ENCODE peak calls at places on chromosomes 6 and 20, in nine cellular contexts. R is cardiac muscle cell, M is brain microvascular endothelial cell, F is tibial artery, K is breast epithelium, E is fibroblast of lung, X is RWPE1, A is ovary, S is PC-3. W is an unnamed sample.

GRCh38 chr20:14470977-14471642 is 133.7 kb upstream of the FLRT3 start:
- DNase-seq in S (no peak), F (no peak), E (no peak), X (no peak), M (no peak), A (no peak), K (no peak), R (no peak), W (no peak)

GRCh38 chr20:49685809-49686208 is 27.9 kb downstream of the B4GALT5 start:
- DNase-seq in S (peak), F (no peak), E (peak), K (no peak), X (no peak), A (no peak), M (no peak), R (no peak), W (no peak)

GRCh38 chr6:122779672-122780066 is at the start of gene FABP7:
- DNase-seq in E (no peak), S (no peak), M (no peak), R (peak), K (no peak), X (no peak), A (no peak), F (no peak), W (no peak)

GRCh38 chr20:22101606-22102005 is 396.1 kb downstream of the PAX1 start:
- DNase-seq in R (no peak), E (no peak), A (no peak), M (no peak), S (no peak), K (no peak), F (no peak), X (no peak), W (no peak)

GRCh38 chr20:20005381-20005780 is 11.8 kb upstream of the NAA20 start:
- DNase-seq in K (no peak), X (no peak), M (no peak), A (no peak), F (no peak), E (no peak), S (no peak), R (no peak), W (no peak)

GRCh38 chr6:23784313-23784919 is 341.6 kb upstream of the NRSN1 start:
- DNase-seq in X (no peak), M (no peak), R (no peak), K (no peak), S (no peak), A (no peak), F (no peak), E (no peak), W (no peak)

GRCh38 chr6:119985952-119986736 is 636.6 kb upstream of the MAN1A1 start:
- DNase-seq in M (no peak), R (no peak), K (no peak), A (no peak), E (no peak), X (peak), S (peak), F (peak), W (no peak)

GRCh38 chr20:4925842-4926530 is 75.3 kb downstream of the SLC23A2 start:
- DNase-seq in F (peak), R (no peak), K (peak), E (peak), M (peak), A (peak), X (peak), S (peak), W (peak)

GRCh38 chr6:24876496-24877465 is 59.0 kb downstream of the RIPOR2 start:
- DNase-seq in M (no peak), S (no peak), A (no peak), X (no peak), K (no peak), F (no peak), R (no peak), E (no peak), W (no peak)

GRCh38 chr6:142297996-142298753 is 3.6 kb upstream of the ADGRG6 start:
- DNase-seq in S (peak), X (no peak), M (peak), A (no peak), F (no peak), K (no peak), E (peak), R (no peak), W (no peak)

GRCh38 chr6:21749754-21750153 is 156.2 kb downstream of the SOX4 start:
- DNase-seq in E (no peak), A (no peak), M (no peak), F (no peak), R (peak), S (no peak), X (no peak), K (no peak), W (no peak)

GRCh38 chr6:6825986-6826901 is 237.7 kb downstream of the LY86 start:
- DNase-seq in R (no peak), F (peak), K (peak), X (no peak), S (peak), M (no peak), A (no peak), E (no peak), W (no peak)

GRCh38 chr20:33556237-33556636 is 66.3 kb downstream of the CBFA2T2 start:
- DNase-seq in E (no peak), R (no peak), F (no peak), X (no peak), S (no peak), A (no peak), M (no peak), K (no peak), W (no peak)

GRCh38 chr6:167163476-167164011 is 5.8 kb upstream of the GPR31 start:
- DNase-seq in E (no peak), K (no peak), X (no peak), F (no peak), M (no peak), S (no peak), R (no peak), A (no peak), W (no peak)

GRCh38 chr6:169378620-169379381 is 125.2 kb upstream of the THBS2 start:
- DNase-seq in R (no peak), F (no peak), E (no peak), S (no peak), M (no peak), X (no peak), K (no peak), A (no peak), W (no peak)

GRCh38 chr6:28563420-28564095 is 37.9 kb downstream of the GPX5 start:
- DNase-seq in X (no peak), K (no peak), S (no peak), F (no peak), E (no peak), R (no peak), M (no peak), A (no peak), W (no peak)

GRCh38 chr6:148827421-148827820 is 80.6 kb downstream of the UST start:
- DNase-seq in A (no peak), F (no peak), S (no peak), X (no peak), E (no peak), K (no peak), M (peak), R (no peak), W (no peak)

GRCh38 chr6:90284236-90284744 is 12.4 kb downstream of the BACH2 start:
- DNase-seq in E (peak), M (peak), R (no peak), S (peak), F (peak), K (no peak), X (peak), A (no peak), W (no peak)

GRCh38 chr20:49993301-49993751 is 10.5 kb downstream of the SNAI1 start:
- DNase-seq in M (no peak), R (no peak), F (peak), S (no peak), K (no peak), E (peak), X (no peak), A (no peak), W (no peak)

GRCh38 chr6:46468611-46469010 is 22.6 kb downstream of the RCAN2 start:
- DNase-seq in E (no peak), A (no peak), M (no peak), R (no peak), S (no peak), K (no peak), F (no peak), X (no peak), W (no peak)

GRCh38 chr6:167827062-167827587 is 414 bp downstream of the AFDN start:
- DNase-seq in F (no peak), E (no peak), M (no peak), S (peak), K (no peak), X (peak), A (peak), R (peak), W (no peak)

GRCh38 chr6:44737349-44737748 is 349.8 kb downstream of the CDC5L start:
- DNase-seq in M (no peak), E (no peak), R (no peak), K (no peak), A (no peak), S (no peak), F (no peak), X (no peak), W (no peak)

GRCh38 chr6:17785094-17785787 is 78.5 kb upstream of the NUP153 start:
- DNase-seq in R (no peak), E (no peak), K (no peak), S (no peak), X (no peak), M (no peak), A (no peak), F (no peak), W (no peak)

GRCh38 chr6:45081634-45082033 is 246.5 kb upstream of the RUNX2 start:
- DNase-seq in F (no peak), A (no peak), M (no peak), R (no peak), S (no peak), E (no peak), X (no peak), K (no peak), W (no peak)

GRCh38 chr20:14235355-14235754 is 102.1 kb downstream of the FLRT3 start:
- DNase-seq in R (no peak), S (peak), X (peak), F (no peak), K (no peak), M (peak), A (no peak), E (peak), W (no peak)

GRCh38 chr6:99592900-99593299 is 13.7 kb upstream of the PRDM13 start:
- DNase-seq in M (no peak), R (no peak), S (no peak), K (no peak), A (no peak), E (no peak), X (no peak), F (no peak), W (no peak)

GRCh38 chr20:49424536-49424935 is 57.9 kb downstream of the KCNB1 start:
- DNase-seq in K (no peak), F (no peak), R (no peak), M (no peak), X (no peak), S (no peak), A (no peak), E (no peak), W (no peak)

GRCh38 chr6:147154454-147154853 is 49.8 kb upstream of the STXBP5 start:
- DNase-seq in S (peak), E (peak), M (peak), X (peak), R (no peak), K (no peak), F (no peak), A (no peak), W (no peak)

GRCh38 chr6:134171517-134171916 is 119.1 kb upstream of the SLC2A12 start:
- DNase-seq in K (no peak), A (no peak), S (no peak), R (no peak), E (peak), F (no peak), X (no peak), M (no peak), W (no peak)

GRCh38 chr6:30542915-30543314 is 13.4 kb downstream of the GNL1 start:
- DNase-seq in M (peak), S (no peak), K (no peak), A (no peak), X (no peak), E (peak), R (no peak), F (no peak), W (no peak)

GRCh38 chr20:54166987-54167662 is 6.7 kb downstream of the CYP24A1 start:
- DNase-seq in X (no peak), S (no peak), R (no peak), F (no peak), E (no peak), K (no peak), A (no peak), M (no peak), W (no peak)

GRCh38 chr6:148700713-148701392 is 46.0 kb upstream of the UST start:
- DNase-seq in F (no peak), R (no peak), E (peak), K (no peak), A (peak), M (peak), S (peak), X (peak), W (peak)

GRCh38 chr6:113683968-113684367 is 173.2 kb upstream of the MARCKS start:
- DNase-seq in K (no peak), S (no peak), A (no peak), R (no peak), M (no peak), F (no peak), X (no peak), E (no peak), W (no peak)

GRCh38 chr6:21842875-21843274 is 249.3 kb downstream of the SOX4 start:
- DNase-seq in S (no peak), E (no peak), F (no peak), A (no peak), X (no peak), K (no peak), R (no peak), M (no peak), W (no peak)

GRCh38 chr6:103826209-103826608 is 1033.5 kb downstream of the HACE1 start:
- DNase-seq in E (no peak), F (no peak), A (no peak), M (no peak), K (no peak), R (no peak), S (no peak), X (no peak), W (no peak)

GRCh38 chr6:502761-503160 is 111.2 kb downstream of the IRF4 start:
- DNase-seq in K (no peak), A (no peak), E (no peak), R (no peak), S (no peak), F (no peak), X (no peak), M (no peak), W (no peak)

GRCh38 chr6:501891-502601 is 110.5 kb downstream of the IRF4 start:
- DNase-seq in E (peak), F (no peak), R (no peak), M (no peak), X (no peak), S (no peak), K (no peak), A (no peak), W (no peak)

GRCh38 chr6:496649-497048 is 105.1 kb downstream of the IRF4 start:
- DNase-seq in S (no peak), R (no peak), K (no peak), X (no peak), F (no peak), E (no peak), M (no peak), A (no peak), W (no peak)

GRCh38 chr6:499617-500016 is 108.1 kb downstream of the IRF4 start:
- DNase-seq in K (no peak), S (no peak), A (no peak), X (no peak), M (no peak), E (no peak), F (no peak), R (no peak), W (no peak)

DNA sequence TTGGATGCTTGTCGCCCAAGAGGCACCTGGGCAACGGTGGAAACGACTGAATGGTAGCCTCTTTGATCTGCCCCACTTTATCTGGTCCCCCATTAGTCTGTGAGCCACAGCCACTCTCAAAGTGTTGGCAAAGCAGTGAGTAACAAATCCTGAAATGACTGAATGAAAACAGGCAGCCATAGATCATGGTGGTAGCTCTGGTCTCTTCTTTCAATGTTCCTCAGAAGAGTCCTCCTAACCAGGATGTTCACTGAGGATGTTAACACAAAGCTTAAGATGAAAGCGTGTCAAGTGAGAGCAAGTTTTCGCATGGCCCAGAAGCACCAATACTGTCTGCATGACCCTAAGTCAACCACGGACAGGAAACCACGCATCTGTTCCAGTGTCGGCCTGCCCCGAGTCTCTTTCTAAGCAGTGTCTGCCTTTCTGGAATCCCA is 107.3 kb downstream of the IRF4 start:
- DNase-seq in S (no peak), X (no peak), M (peak), F (no peak), A (no peak), K (no peak), E (no peak), R (no peak), W (no peak)
- H3K27ac ChIP-seq in S (no peak), X (no peak), M (no peak), F (no peak), A (no peak), K (no peak), E (no peak), R (no peak), W (no peak)

GRCh38 chr20:10902174-10902573 is 228.4 kb upstream of the JAG1 start:
- DNase-seq in X (no peak), S (no peak), F (no peak), R (no peak), M (no peak), K (no peak), A (no peak), E (no peak), W (no peak)
- H3K27ac ChIP-seq in X (no peak), S (no peak), F (peak), R (no peak), M (no peak), K (peak), A (no peak), E (no peak), W (no peak)

GRCh38 chr20:17533396-17533795 is 2.2 kb upstream of the BFSP1 start:
- DNase-seq in A (no peak), M (peak), S (peak), E (peak), F (no peak), X (peak), R (peak), K (no peak), W (no peak)

GRCh38 chr20:17530153-17530552 is 1.0 kb downstream of the BFSP1 start:
- DNase-seq in A (no peak), K (no peak), S (no peak), M (no peak), X (no peak), F (no peak), R (no peak), E (no peak), W (no peak)

GRCh38 chr20:17531537-17532025 is 402 bp upstream of the BFSP1 start:
- DNase-seq in S (no peak), X (no peak), M (no peak), K (no peak), R (no peak), A (no peak), F (no peak), E (no peak), W (no peak)

GRCh38 chr20:17529586-17529985 is 1.6 kb downstream of the BFSP1 start:
- DNase-seq in K (no peak), F (no peak), R (no peak), M (no peak), A (no peak), S (no peak), X (no peak), E (no peak), W (no peak)

GRCh38 chr20:17530716-17531536 is at the start of gene BFSP1:
- DNase-seq in E (peak), F (no peak), K (peak), X (peak), S (peak), A (peak), M (peak), R (peak), W (peak)
- H3K27ac ChIP-seq in E (peak), F (peak), K (peak), X (peak), S (peak), A (peak), M (peak), R (peak), W (no peak)

DNA sequence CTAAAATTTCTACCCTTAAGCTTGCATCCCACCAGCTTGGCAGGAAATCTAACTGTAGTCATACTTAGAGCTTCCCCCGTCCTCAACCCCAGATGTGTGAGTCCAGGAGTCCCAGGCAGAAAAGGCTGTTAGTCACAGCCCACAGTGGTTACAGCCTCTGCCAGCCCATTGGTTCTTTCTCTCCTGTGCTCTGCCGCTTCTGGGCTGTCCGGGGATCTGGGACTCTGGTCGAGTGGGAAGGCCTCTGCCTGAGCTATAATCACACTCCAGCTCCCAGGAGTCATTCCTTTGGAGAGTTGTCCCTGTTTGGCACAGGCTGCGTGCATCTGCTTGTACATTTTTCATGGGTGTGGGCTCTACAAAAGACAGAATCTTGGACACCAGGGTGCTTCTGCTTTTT is 45.6 kb upstream of the FYN start:
- DNase-seq in X (no peak), A (no peak), M (peak), E (peak), K (no peak), S (no peak), F (no peak), R (no peak), W (no peak)
- H3K27ac ChIP-seq in X (no peak), A (no peak), M (no peak), E (no peak), K (peak), S (no peak), F (no peak), R (no peak), W (no peak)

GRCh38 chr20:63007722-63008488 is 1.1 kb upstream of the BHLHE23 start:
- DNase-seq in K (no peak), M (no peak), X (no peak), E (no peak), S (no peak), A (no peak), R (no peak), F (no peak), W (no peak)

GRCh38 chr20:63009044-63009961 is 2.5 kb upstream of the BHLHE23 start:
- DNase-seq in M (peak), R (peak), F (peak), X (peak), K (peak), E (peak), S (peak), A (peak), W (peak)

GRCh38 chr20:63007472-63007721 is 633 bp upstream of the BHLHE23 start:
- DNase-seq in X (no peak), S (no peak), A (no peak), K (no peak), F (no peak), E (no peak), R (no peak), M (no peak), W (no peak)

GRCh38 chr20:63009988-63010769 is 3.4 kb upstream of the BHLHE23 start:
- DNase-seq in X (no peak), R (no peak), K (peak), A (no peak), E (no peak), S (no peak), F (no peak), M (no peak), W (no peak)

GRCh38 chr20:63008541-63009043 is 1.8 kb upstream of the BHLHE23 start:
- DNase-seq in S (no peak), E (no peak), K (no peak), X (no peak), M (no peak), R (no peak), A (no peak), F (no peak), W (no peak)
- H3K27ac ChIP-seq in S (no peak), E (no peak), K (no peak), X (no peak), M (no peak), R (no peak), A (no peak), F (no peak), W (no peak)

GRCh38 chr20:1623501-1624250 is 3.9 kb upstream of the SIRPB1 start:
- DNase-seq in M (no peak), K (no peak), X (no peak), E (no peak), R (no peak), F (no peak), A (no peak), S (peak), W (no peak)

GRCh38 chr20:1629321-1629720 is 9.5 kb upstream of the SIRPB1 start:
- DNase-seq in E (no peak), R (no peak), A (no peak), X (no peak), F (no peak), M (no peak), S (peak), K (no peak), W (no peak)

GRCh38 chr20:1624811-1625690 is 5.2 kb upstream of the SIRPB1 start:
- DNase-seq in A (no peak), K (no peak), S (peak), M (no peak), E (no peak), R (no peak), X (no peak), F (no peak), W (no peak)

GRCh38 chr20:1628621-1629020 is 8.8 kb upstream of the SIRPB1 start:
- DNase-seq in X (no peak), S (peak), K (no peak), F (no peak), R (no peak), E (no peak), A (no peak), M (no peak), W (no peak)

GRCh38 chr20:1626528-1627192 is 6.9 kb upstream of the SIRPB1 start:
- DNase-seq in A (no peak), F (no peak), M (no peak), K (no peak), X (no peak), E (no peak), R (no peak), S (no peak), W (no peak)
- H3K27ac ChIP-seq in A (no peak), F (no peak), M (no peak), K (no peak), X (no peak), E (no peak), R (no peak), S (peak), W (no peak)

GRCh38 chr6:42409582-42409981 is 42.1 kb downstream of the TRERF1 start:
- DNase-seq in M (no peak), X (no peak), E (no peak), S (no peak), A (no peak), F (no peak), R (no peak), K (no peak), W (no peak)
- H3K27ac ChIP-seq in M (no peak), X (no peak), E (no peak), S (no peak), A (no peak), F (no peak), R (no peak), K (no peak), W (no peak)

W was measured in substantia nigra.